ENCODE peak calls at places on chromosome 2, in eight cellular contexts. M is IMR-90, K is kidney, E is neural crest cell, D is brain microvascular endothelial cell, L is left ventricle myocardium superior, N is dermis microvascular lymphatic vessel endothelial cell, A is tibial nerve. U is an unnamed sample.

GRCh38 chr2:241108271-241109209 is 6.5 kb upstream of the MTERF4 start:
- DNase-seq in L (no peak), D (no peak), A (no peak), M (no peak), K (no peak), N (no peak), E (no peak), U (no peak)

GRCh38 chr2:68643011-68643873 is at the start of gene PROKR1:
- DNase-seq in N (no peak), E (peak), D (no peak), K (peak), L (peak), M (no peak), A (no peak), U (peak)

GRCh38 chr2:53202063-53202462 is 565.5 kb upstream of the CHAC2 start:
- DNase-seq in E (no peak), M (peak), D (peak), L (no peak), A (no peak), N (no peak), K (no peak), U (no peak)

GRCh38 chr2:128354731-128355470 is 36.2 kb upstream of the HS6ST1 start:
- DNase-seq in K (no peak), A (no peak), L (no peak), D (peak), N (no peak), E (no peak), M (peak), U (no peak)

GRCh38 chr2:5700551-5700950 is 8.4 kb downstream of the SOX11 start:
- DNase-seq in M (no peak), K (no peak), E (no peak), N (no peak), L (no peak), D (no peak), A (no peak), U (no peak)

GRCh38 chr2:172964511-172964910 is 111.1 kb upstream of the MAP3K20 start:
- DNase-seq in D (no peak), E (no peak), A (no peak), M (peak), N (no peak), K (no peak), L (no peak), U (no peak)

GRCh38 chr2:4420032-4420431 is 716.7 kb downstream of the DCDC2C start:
- DNase-seq in K (no peak), N (no peak), A (no peak), M (no peak), E (no peak), L (no peak), D (no peak), U (no peak)

GRCh38 chr2:222483513-222484039 is 59.2 kb downstream of the SGPP2 start:
- DNase-seq in M (no peak), E (no peak), K (no peak), D (no peak), A (no peak), L (peak), N (no peak), U (no peak)

GRCh38 chr2:63589148-63589972 is 597 bp downstream of the MDH1 start:
- DNase-seq in N (no peak), L (no peak), E (no peak), K (no peak), A (no peak), M (no peak), D (no peak), U (no peak)

GRCh38 chr2:101380376-101380775 is 6.9 kb downstream of the CREG2 start:
- DNase-seq in K (no peak), E (no peak), A (no peak), N (no peak), M (peak), L (peak), D (peak), U (no peak)

GRCh38 chr2:144505245-144505801 is 14.6 kb downstream of the ZEB2 start:
- DNase-seq in D (no peak), M (no peak), E (no peak), A (no peak), N (no peak), L (peak), K (no peak), U (no peak)

GRCh38 chr2:71691747-71692455 is 238.5 kb downstream of the DYSF start:
- DNase-seq in A (no peak), N (peak), D (peak), L (peak), E (peak), M (no peak), K (peak), U (no peak)

GRCh38 chr2:144320491-144320890 is 199.4 kb downstream of the ZEB2 start:
- DNase-seq in N (no peak), A (no peak), D (peak), M (peak), E (no peak), K (no peak), L (no peak), U (no peak)

GRCh38 chr2:232888099-232888836 is 18.2 kb downstream of the SNORC start:
- DNase-seq in L (no peak), K (peak), N (no peak), D (no peak), E (no peak), A (peak), M (no peak), U (no peak)

GRCh38 chr2:181305151-181306123 is 151.7 kb upstream of the ITGA4 start:
- DNase-seq in A (no peak), K (no peak), N (no peak), L (peak), D (peak), E (peak), M (peak), U (no peak)

GRCh38 chr2:112156152-112156986 is 18.2 kb downstream of the FBLN7 start:
- DNase-seq in K (no peak), A (no peak), D (peak), M (peak), N (no peak), E (no peak), L (no peak), U (no peak)

GRCh38 chr2:24409700-24410556 is 49.6 kb upstream of the ITSN2 start:
- DNase-seq in N (peak), E (peak), M (peak), A (no peak), K (no peak), D (peak), L (no peak), U (no peak)

GRCh38 chr2:22110244-22110651 is 986.5 kb downstream of the TDRD15 start:
- DNase-seq in D (no peak), L (no peak), A (no peak), N (no peak), E (no peak), M (no peak), K (no peak), U (no peak)

GRCh38 chr2:148622390-148622789 is 22.2 kb upstream of the EPC2 start:
- DNase-seq in E (no peak), D (no peak), M (no peak), A (no peak), N (no peak), K (no peak), L (no peak), U (no peak)

GRCh38 chr2:191675807-191676667 is 1.9 kb upstream of the NABP1 start:
- DNase-seq in E (no peak), A (no peak), N (no peak), L (peak), D (no peak), K (peak), M (no peak), U (peak)

GRCh38 chr2:31233216-31233615 is 736 bp upstream of the EHD3 start:
- DNase-seq in A (no peak), M (no peak), D (no peak), N (no peak), K (no peak), L (no peak), E (no peak), U (no peak)

GRCh38 chr2:105795575-105795934 is 50.8 kb downstream of the NCK2 start:
- DNase-seq in K (no peak), D (no peak), E (no peak), N (no peak), L (no peak), A (no peak), M (no peak), U (no peak)

GRCh38 chr2:42756150-42756549 is 7.8 kb downstream of the OXER1 start:
- DNase-seq in M (no peak), A (no peak), K (no peak), E (no peak), D (no peak), L (no peak), N (no peak), U (no peak)

GRCh38 chr2:179354739-179355537 is 90.3 kb upstream of the SESTD1 start:
- DNase-seq in L (no peak), K (no peak), N (no peak), A (no peak), D (no peak), E (no peak), M (peak), U (no peak)

GRCh38 chr2:215657844-215658243 is 222.0 kb upstream of the FN1 start:
- DNase-seq in N (no peak), D (peak), K (no peak), E (no peak), M (peak), L (no peak), A (no peak), U (no peak)

GRCh38 chr2:200784215-200784614 is 27.5 kb upstream of the BZW1 start:
- DNase-seq in M (no peak), A (no peak), D (no peak), K (no peak), L (no peak), E (no peak), N (no peak), U (no peak)

GRCh38 chr2:173347305-173348168 is 7.1 kb upstream of the CDCA7 start:
- DNase-seq in E (no peak), K (no peak), L (no peak), N (no peak), A (no peak), M (no peak), D (no peak), U (no peak)

GRCh38 chr2:191245046-191245868 is at the start of gene MYO1B:
- DNase-seq in M (peak), L (peak), K (peak), N (peak), D (peak), E (peak), A (peak), U (peak)

GRCh38 chr2:163541920-163542319 is 193.9 kb downstream of the FIGN start:
- DNase-seq in K (no peak), N (no peak), A (no peak), D (no peak), M (no peak), L (no peak), E (no peak), U (no peak)

GRCh38 chr2:62150597-62151305 is 45.2 kb upstream of the B3GNT2 start:
- DNase-seq in E (no peak), K (no peak), D (no peak), A (no peak), N (no peak), M (peak), L (no peak), U (no peak)

GRCh38 chr2:241794250-241794823 is 14.7 kb upstream of the NEU4 start:
- DNase-seq in L (peak), D (no peak), N (no peak), A (peak), M (no peak), K (no peak), E (no peak), U (peak)

GRCh38 chr2:196176142-196176738 is 4.9 kb upstream of the STK17B start:
- DNase-seq in L (no peak), A (no peak), E (no peak), N (no peak), K (no peak), D (no peak), M (no peak), U (no peak)

GRCh38 chr2:67259581-67260347 is 137.4 kb upstream of the ETAA1 start:
- DNase-seq in E (no peak), N (no peak), A (no peak), M (peak), K (no peak), D (peak), L (peak), U (no peak)

GRCh38 chr2:237075749-237076599 is 9.7 kb upstream of the COPS8 start:
- DNase-seq in A (no peak), K (peak), D (no peak), L (no peak), M (peak), N (no peak), E (no peak), U (peak)

GRCh38 chr2:202519453-202519852 is 115.3 kb upstream of the FAM117B start:
- DNase-seq in N (no peak), L (no peak), E (no peak), D (no peak), K (no peak), M (no peak), A (no peak), U (no peak)

U was measured in lower lobe of right lung.